ENCODE peak calls at places on chromosomes 4 and X, in five cellular contexts. I, F, W, E and X are unnamed samples.

GRCh38 chr4:14348506-14348905 is 653.8 kb upstream of the CPEB2 start:
- DNase-seq in I (peak), F (no peak), W (no peak), E (no peak), X (no peak)

GRCh38 chr4:147370881-147371280 is 110.0 kb upstream of the EDNRA start:
- DNase-seq in I (no peak), F (no peak), W (no peak), E (no peak), X (no peak)

GRCh38 chrX:112235547-112235946 is 153.0 kb upstream of the TRPC5 start:
- DNase-seq in I (peak), F (no peak), W (no peak), E (no peak), X (no peak)

GRCh38 chr4:128468485-128468989 is 180.9 kb upstream of the PGRMC2 start:
- DNase-seq in I (peak), F (peak), W (no peak), E (peak), X (no peak)

GRCh38 chr4:48570646-48571220 is 80.7 kb downstream of the ZAR1 start:
- DNase-seq in I (peak), F (peak), W (no peak), E (peak), X (no peak)

GRCh38 chr4:85474818-85475630 is at the start of gene ARHGAP24:
- DNase-seq in I (peak), F (peak), W (peak), E (peak), X (peak)

GRCh38 chrX:48676893-48677270 is 6.7 kb upstream of the WAS start:
- DNase-seq in I (no peak), F (peak), W (peak), E (no peak), X (no peak)

GRCh38 chrX:35890699-35891098 is 28.8 kb upstream of the CFAP47 start:
- DNase-seq in I (peak), F (peak), W (peak), E (peak), X (peak)

GRCh38 chr4:176270669-176271068 is 1.6 kb upstream of the ASB5 start:
- DNase-seq in I (peak), F (peak), W (no peak), E (peak), X (no peak)

GRCh38 chrX:120271218-120271617 is 20.6 kb downstream of the ZBTB33 start:
- DNase-seq in I (no peak), F (no peak), W (no peak), E (no peak), X (no peak)

GRCh38 chrX:110851780-110852179 is 56.2 kb upstream of the CHRDL1 start:
- DNase-seq in I (peak), F (peak), W (no peak), E (peak), X (no peak)

GRCh38 chrX:96563663-96564062 is 121.0 kb upstream of the DIAPH2 start:
- DNase-seq in I (peak), F (no peak), W (no peak), E (peak), X (no peak)

GRCh38 chr4:176538217-176538925 is 218.6 kb downstream of the SPCS3 start:
- DNase-seq in I (peak), F (no peak), W (no peak), E (peak), X (no peak)

GRCh38 chr4:64417974-64418373 is 8.7 kb upstream of the TECRL start:
- DNase-seq in I (no peak), F (no peak), W (no peak), E (no peak), X (peak)
- H3K14ac ChIP-seq in I (no peak), F (no peak), W (no peak), E (no peak), X (no peak)

GRCh38 chr4:110348711-110349383 is 127.1 kb upstream of the ENPEP start:
- DNase-seq in I (no peak), F (no peak), W (no peak), E (no peak), X (no peak)

GRCh38 chr4:110359076-110359475 is 116.9 kb upstream of the ENPEP start:
- DNase-seq in I (no peak), F (no peak), W (no peak), E (no peak), X (no peak)

GRCh38 chr4:110352670-110353442 is 123.1 kb upstream of the ENPEP start:
- DNase-seq in I (no peak), F (no peak), W (no peak), E (no peak), X (no peak)

GRCh38 chr4:110357521-110357920 is 118.4 kb upstream of the ENPEP start:
- DNase-seq in I (no peak), F (no peak), W (no peak), E (no peak), X (no peak)

DNA sequence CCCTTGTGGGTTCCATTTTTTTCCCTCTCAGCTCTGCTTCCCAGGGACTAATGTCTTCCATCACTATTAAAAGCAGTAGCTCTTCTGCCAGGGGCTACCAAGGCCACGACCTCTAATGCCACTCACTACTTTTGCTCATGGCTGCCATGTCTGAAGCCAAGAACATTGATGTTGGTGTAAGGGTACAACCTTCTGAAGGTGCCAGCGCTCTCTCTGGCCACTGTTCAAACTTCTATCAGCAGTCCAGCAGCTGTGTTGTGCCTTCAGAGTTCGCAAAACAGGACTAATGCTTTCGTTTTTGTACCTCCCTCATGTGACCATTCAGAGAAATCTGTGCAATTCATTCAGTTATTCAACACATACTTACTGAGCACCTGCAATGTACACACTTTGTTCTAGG is 121.5 kb upstream of the ENPEP start:
- DNase-seq in I (no peak), F (no peak), W (no peak), E (no peak), X (no peak)
- H3K9ac ChIP-seq in I (no peak), F (no peak), W (no peak), E (no peak), X (no peak)

GRCh38 chrX:135331525-135331924 is 22.2 kb downstream of the ETDC start:
- DNase-seq in I (no peak), F (no peak), W (no peak), E (no peak), X (no peak)
- H4K8ac ChIP-seq in I (no peak), F (no peak), W (no peak), E (no peak), X (no peak)

GRCh38 chr4:173919196-173919595 is 364.3 kb downstream of the FBXO8 start:
- DNase-seq in I (peak), F (no peak), W (no peak), E (peak), X (no peak)

GRCh38 chr4:173929921-173930320 is 353.5 kb downstream of the FBXO8 start:
- DNase-seq in I (no peak), F (no peak), W (no peak), E (no peak), X (no peak)

GRCh38 chr4:173930329-173930967 is 353.0 kb downstream of the FBXO8 start:
- DNase-seq in I (no peak), F (no peak), W (no peak), E (no peak), X (no peak)

GRCh38 chr4:173919861-173920260 is 363.6 kb downstream of the FBXO8 start:
- DNase-seq in I (no peak), F (no peak), W (no peak), E (no peak), X (no peak)

DNA sequence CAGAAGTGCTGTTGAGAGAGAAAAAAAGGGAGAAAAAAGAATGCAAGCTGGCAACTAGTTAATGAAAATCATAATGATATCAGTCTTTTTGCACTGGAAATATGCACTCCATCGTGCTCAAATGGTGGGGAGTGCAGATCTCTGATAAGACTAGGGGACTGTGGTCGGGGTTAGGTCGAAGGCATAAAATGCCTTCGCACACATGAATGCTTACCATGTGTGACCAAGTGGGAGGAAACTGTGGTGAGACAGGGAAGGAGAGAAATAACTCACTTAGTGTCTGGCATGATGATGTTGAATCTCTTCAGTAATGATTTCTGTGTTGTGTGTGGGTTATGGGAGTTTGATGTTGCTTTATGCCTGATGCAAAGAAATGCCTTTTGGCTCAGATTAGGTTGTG is 358.9 kb downstream of the FBXO8 start:
- DNase-seq in I (no peak), F (no peak), W (no peak), E (peak), X (no peak)
- H3K14ac ChIP-seq in I (no peak), F (no peak), W (no peak), E (no peak), X (no peak)